ENCODE peak calls at places on chromosomes 13 and 19, in ten cellular contexts. C is SK-N-MC; G is AG08395; M is nucleus accumbens; V is RWPE1; S is right lobe of liver; E is M059J; L is stimulated activated CD4-positive, alpha-beta T cell treated with anti-CD3 and anti-CD28 coated beads, Interleukin-12 subunit alpha, Interleukin-12 subunit beta, amount 100 ng/mL, for 4 hours; F is NCI-H187 treated with DMSO at 0.1 percent for 48 hours; Y is dorsolateral prefrontal cortex. B is an unnamed sample.

GRCh38 chr19:2755448-2755705 is 15.6 kb upstream of the SLC39A3 start:
- DNase-seq in M (no peak), C (no peak), E (no peak), V (no peak), Y (no peak), L (no peak), F (no peak), S (no peak), G (no peak), B (no peak)

GRCh38 chr13:31452525-31452924 is 252.8 kb downstream of the B3GLCT start:
- DNase-seq in L (no peak), C (no peak), E (no peak), V (no peak), F (no peak), Y (no peak), S (no peak), M (no peak), G (no peak), B (no peak)

GRCh38 chr19:34274827-34275625 is 20.7 kb downstream of the GARRE1 start:
- DNase-seq in C (peak; percentile 58), S (no peak), L (no peak), Y (no peak), V (peak; percentile 41), G (peak; percentile 90), E (peak; percentile 85), F (no peak), M (no peak), B (no peak)

GRCh38 chr19:10078329-10078728 is 7.8 kb upstream of the SHFL start:
- DNase-seq in Y (no peak), V (no peak), G (no peak), M (no peak), E (no peak), S (no peak), C (no peak), L (no peak), F (no peak), B (no peak)

GRCh38 chr19:38735257-38735686 is 9.0 kb downstream of the CAPN12 start:
- DNase-seq in E (no peak), F (no peak), L (no peak), G (no peak), V (no peak), Y (no peak), S (no peak), C (no peak), M (no peak), B (no peak)

GRCh38 chr13:91291078-91291477 is 56.4 kb upstream of the MIR17HG start:
- DNase-seq in M (no peak), L (no peak), C (no peak), E (no peak), G (no peak), V (no peak), Y (no peak), F (no peak), S (no peak), B (no peak)

GRCh38 chr13:51831519-51831918 is 13.5 kb downstream of the TMEM272 start:
- DNase-seq in M (no peak), E (no peak), Y (no peak), V (no peak), G (no peak), F (no peak), S (no peak), L (no peak), C (no peak), B (no peak)

GRCh38 chr13:33742321-33742720 is 75.6 kb upstream of the RFC3 start:
- DNase-seq in G (no peak), C (no peak), M (no peak), Y (no peak), F (no peak), V (no peak), L (no peak), E (no peak), S (no peak), B (no peak)

GRCh38 chr19:13329766-13330165 is 176.5 kb downstream of the CACNA1A start:
- DNase-seq in F (no peak), G (no peak), M (no peak), E (peak; percentile 69), V (peak; percentile 16), L (no peak), C (no peak), S (no peak), Y (no peak), B (no peak)

GRCh38 chr13:24271611-24272451 is 37.5 kb upstream of the C1QTNF9 start:
- DNase-seq in G (peak; percentile 49), F (no peak), L (no peak), Y (peak; percentile 73), E (peak; percentile 73), M (no peak), C (no peak), V (peak; percentile 8), S (peak; percentile 75), B (no peak)

GRCh38 chr13:113296842-113297369 is at the start of gene LAMP1:
- DNase-seq in V (peak; percentile 97), M (peak; percentile 90), E (peak; percentile 90), S (peak; percentile 97), L (peak; percentile 100), Y (peak; percentile 98), C (peak; percentile 44), F (peak; percentile 48), G (peak; percentile 98), B (peak; percentile 91)

GRCh38 chr19:3468211-3468610 is 12.1 kb downstream of the SMIM24 start:
- DNase-seq in V (no peak), L (no peak), S (no peak), E (no peak), G (no peak), C (no peak), Y (no peak), F (no peak), M (no peak), B (no peak)

B was measured in HuH-7.5.